ENCODE peak calls at places on chromosomes 5 and 9, in nine cellular contexts. One of them, this sample, is unnamed.

GRCh38 chr9:99762470-99762869 is 59.2 kb upstream of the NR4A3 start:
- DNase-seq in HL-60: no peak
- DNase-seq in heart right ventricle: no peak
- DNase-seq in fibroblast of the aortic adventitia: no peak
- DNase-seq in cardiac fibroblast: no peak
- DNase-seq in endodermal cell: no peak
- DNase-seq in ovary: no peak
- DNase-seq in A549: no peak
- DNase-seq in PC-9: no peak
- DNase-seq in this sample: no peak

GRCh38 chr9:119649205-119649604 is 280.0 kb upstream of the BRINP1 start:
- DNase-seq in endodermal cell: no peak
- DNase-seq in HL-60: no peak
- DNase-seq in cardiac fibroblast: no peak
- DNase-seq in fibroblast of the aortic adventitia: no peak
- DNase-seq in PC-9: no peak
- DNase-seq in heart right ventricle: no peak
- DNase-seq in ovary: no peak
- DNase-seq in A549: no peak
- DNase-seq in this sample: no peak

GRCh38 chr5:96648598-96648997 is 13.6 kb upstream of the CAST start:
- DNase-seq in fibroblast of the aortic adventitia: no peak
- DNase-seq in cardiac fibroblast: no peak
- DNase-seq in heart right ventricle: no peak
- DNase-seq in A549: no peak
- DNase-seq in endodermal cell: no peak
- DNase-seq in HL-60: no peak
- DNase-seq in PC-9: no peak
- DNase-seq in ovary: no peak
- DNase-seq in this sample: no peak

GRCh38 chr5:34790087-34790486 is 48.9 kb upstream of the TTC23L start:
- DNase-seq in cardiac fibroblast: peak; percentile 29
- DNase-seq in A549: no peak
- DNase-seq in fibroblast of the aortic adventitia: peak; percentile 11
- DNase-seq in HL-60: no peak
- DNase-seq in PC-9: no peak
- DNase-seq in endodermal cell: no peak
- DNase-seq in ovary: no peak
- DNase-seq in heart right ventricle: no peak
- DNase-seq in this sample: no peak

GRCh38 chr5:97778451-97778850 is 595.4 kb upstream of the RIOK2 start:
- DNase-seq in fibroblast of the aortic adventitia: no peak
- DNase-seq in PC-9: no peak
- DNase-seq in HL-60: no peak
- DNase-seq in ovary: no peak
- DNase-seq in cardiac fibroblast: no peak
- DNase-seq in heart right ventricle: no peak
- DNase-seq in A549: no peak
- DNase-seq in endodermal cell: no peak
- DNase-seq in this sample: no peak

GRCh38 chr9:85700330-85700729 is 41.4 kb downstream of the AGTPBP1 start:
- DNase-seq in endodermal cell: no peak
- DNase-seq in HL-60: peak; percentile 53
- DNase-seq in fibroblast of the aortic adventitia: no peak
- DNase-seq in cardiac fibroblast: no peak
- DNase-seq in PC-9: no peak
- DNase-seq in ovary: no peak
- DNase-seq in heart right ventricle: no peak
- DNase-seq in A549: no peak
- DNase-seq in this sample: no peak

GRCh38 chr5:73522989-73523388 is 24.7 kb downstream of the BTF3 start:
- DNase-seq in endodermal cell: no peak
- DNase-seq in cardiac fibroblast: no peak
- DNase-seq in fibroblast of the aortic adventitia: no peak
- DNase-seq in PC-9: peak; percentile 72
- DNase-seq in HL-60: no peak
- DNase-seq in ovary: no peak
- DNase-seq in A549: no peak
- DNase-seq in heart right ventricle: no peak
- DNase-seq in this sample: no peak

GRCh38 chr5:81552844-81553569 is 159.1 kb upstream of the ACOT12 start:
- DNase-seq in endodermal cell: no peak
- DNase-seq in cardiac fibroblast: peak; percentile 41
- DNase-seq in PC-9: no peak
- DNase-seq in A549: no peak
- DNase-seq in fibroblast of the aortic adventitia: no peak
- DNase-seq in ovary: no peak
- DNase-seq in HL-60: no peak
- DNase-seq in heart right ventricle: no peak
- DNase-seq in this sample: no peak

GRCh38 chr5:169544264-169544950 is 39.2 kb upstream of the SPDL1 start:
- DNase-seq in ovary: no peak
- DNase-seq in PC-9: no peak
- DNase-seq in fibroblast of the aortic adventitia: no peak
- DNase-seq in endodermal cell: no peak
- DNase-seq in A549: no peak
- DNase-seq in HL-60: no peak
- DNase-seq in cardiac fibroblast: no peak
- DNase-seq in heart right ventricle: no peak
- DNase-seq in this sample: no peak

GRCh38 chr5:1842026-1842819 is 40.5 kb downstream of the IRX4 start:
- DNase-seq in cardiac fibroblast: no peak
- DNase-seq in ovary: no peak
- DNase-seq in heart right ventricle: no peak
- DNase-seq in PC-9: no peak
- DNase-seq in endodermal cell: no peak
- DNase-seq in A549: no peak
- DNase-seq in fibroblast of the aortic adventitia: no peak
- DNase-seq in HL-60: no peak
- DNase-seq in this sample: no peak

GRCh38 chr9:91130796-91131318 is 230.9 kb downstream of the AUH start:
- DNase-seq in A549: no peak
- DNase-seq in heart right ventricle: no peak
- DNase-seq in fibroblast of the aortic adventitia: no peak
- DNase-seq in cardiac fibroblast: no peak
- DNase-seq in ovary: no peak
- DNase-seq in PC-9: no peak
- DNase-seq in endodermal cell: no peak
- DNase-seq in HL-60: no peak
- DNase-seq in this sample: no peak

GRCh38 chr5:165457854-165458481 is 1952.5 kb downstream of the MAT2B start:
- DNase-seq in HL-60: peak; percentile 58
- DNase-seq in ovary: no peak
- DNase-seq in fibroblast of the aortic adventitia: peak; percentile 69
- DNase-seq in A549: no peak
- DNase-seq in endodermal cell: peak; percentile 52
- DNase-seq in cardiac fibroblast: peak; percentile 14
- DNase-seq in PC-9: no peak
- DNase-seq in heart right ventricle: no peak
- DNase-seq in this sample: no peak

GRCh38 chr9:101566904-101567724 is 27.7 kb downstream of the PPP3R2 start:
- DNase-seq in HL-60: peak; percentile 16
- DNase-seq in fibroblast of the aortic adventitia: peak; percentile 39
- DNase-seq in PC-9: no peak
- DNase-seq in endodermal cell: peak; percentile 67
- DNase-seq in A549: peak; percentile 36
- DNase-seq in ovary: no peak
- DNase-seq in heart right ventricle: no peak
- DNase-seq in cardiac fibroblast: peak; percentile 64
- DNase-seq in this sample: peak; percentile 26

DNA sequence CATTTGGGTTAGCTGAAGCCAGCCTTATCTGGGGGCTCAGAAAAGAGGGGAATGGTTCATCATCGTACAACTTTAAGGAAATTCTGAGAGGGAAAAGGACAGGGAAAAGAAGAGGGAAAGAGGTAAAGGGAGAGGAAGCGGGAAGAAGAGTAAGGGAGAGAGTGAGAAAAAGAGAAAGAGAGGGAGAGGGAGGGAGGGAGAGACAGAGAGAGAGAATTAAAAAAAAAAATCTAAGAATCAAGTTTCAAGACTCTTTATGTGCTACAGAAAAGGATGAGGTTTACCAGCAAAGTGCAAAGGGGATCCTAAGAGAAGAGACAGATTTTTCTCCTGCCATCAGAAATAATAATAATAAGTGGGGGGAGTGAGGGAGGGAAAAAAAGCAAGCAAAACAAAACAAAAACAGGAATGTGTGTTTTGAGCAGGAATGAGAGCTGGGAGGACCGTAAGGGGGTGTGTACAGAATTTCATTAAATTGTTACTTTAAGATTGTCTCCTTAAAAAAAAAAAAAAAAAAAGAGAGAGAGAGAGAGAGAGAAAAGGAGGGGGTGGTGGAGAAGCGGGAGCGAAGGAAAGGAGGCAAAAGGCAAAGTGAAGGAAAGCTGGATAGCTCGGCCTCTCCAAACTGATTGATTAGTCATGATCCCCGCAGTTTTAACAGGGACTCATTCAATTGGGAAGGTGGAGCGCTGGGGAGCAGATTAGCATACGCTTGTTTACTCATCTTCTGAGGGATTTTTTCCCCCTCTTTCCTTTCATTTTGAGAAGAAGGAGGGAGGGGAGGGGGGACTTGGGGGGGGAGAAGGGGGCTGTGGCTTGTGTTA is 438 bp upstream of the PAPPA start:
- DNase-seq in fibroblast of the aortic adventitia: peak; percentile 86
- DNase-seq in PC-9: peak; percentile 30
- DNase-seq in endodermal cell: peak; percentile 74
- DNase-seq in heart right ventricle: no peak
- DNase-seq in cardiac fibroblast: peak; percentile 97
- DNase-seq in A549: peak; percentile 76
- DNase-seq in ovary: no peak
- DNase-seq in HL-60: no peak
- DNase-seq in this sample: peak; percentile 50
- H3K4me3 ChIP-seq in fibroblast of the aortic adventitia: peak overlapping the region; percentile 89
- H3K4me3 ChIP-seq in PC-9: peak overlapping the region; percentile 80
- H3K4me3 ChIP-seq in endodermal cell: peak overlapping the region; percentile 68
- H3K4me3 ChIP-seq in heart right ventricle: peak overlapping the region; percentile 60
- H3K4me3 ChIP-seq in cardiac fibroblast: peak overlapping the region; percentile 65
- H3K4me3 ChIP-seq in A549: peak overlapping the region; percentile 87
- H3K4me3 ChIP-seq in ovary: peak overlapping the region; percentile 70
- H3K4me3 ChIP-seq in HL-60: no peak overlapping the region
- H3K4me3 ChIP-seq in this sample: peak overlapping the region; percentile 79

GRCh38 chr9:92807757-92808725 is 43.4 kb upstream of the BICD2 start:
- DNase-seq in PC-9: peak; percentile 2
- DNase-seq in cardiac fibroblast: no peak
- DNase-seq in ovary: no peak
- DNase-seq in fibroblast of the aortic adventitia: no peak
- DNase-seq in endodermal cell: peak; percentile 71
- DNase-seq in HL-60: no peak
- DNase-seq in A549: no peak
- DNase-seq in heart right ventricle: peak; percentile 14
- DNase-seq in this sample: no peak
- H3K4me3 ChIP-seq in PC-9: peak overlapping the region; percentile 53
- H3K4me3 ChIP-seq in cardiac fibroblast: no peak overlapping the region
- H3K4me3 ChIP-seq in ovary: no peak overlapping the region
- H3K4me3 ChIP-seq in fibroblast of the aortic adventitia: no peak overlapping the region
- H3K4me3 ChIP-seq in endodermal cell: no peak overlapping the region
- H3K4me3 ChIP-seq in HL-60: no peak overlapping the region
- H3K4me3 ChIP-seq in A549: peak overlapping the region; percentile 39
- H3K4me3 ChIP-seq in heart right ventricle: peak overlapping the region; percentile 31
- H3K4me3 ChIP-seq in this sample: no peak overlapping the region

DNA sequence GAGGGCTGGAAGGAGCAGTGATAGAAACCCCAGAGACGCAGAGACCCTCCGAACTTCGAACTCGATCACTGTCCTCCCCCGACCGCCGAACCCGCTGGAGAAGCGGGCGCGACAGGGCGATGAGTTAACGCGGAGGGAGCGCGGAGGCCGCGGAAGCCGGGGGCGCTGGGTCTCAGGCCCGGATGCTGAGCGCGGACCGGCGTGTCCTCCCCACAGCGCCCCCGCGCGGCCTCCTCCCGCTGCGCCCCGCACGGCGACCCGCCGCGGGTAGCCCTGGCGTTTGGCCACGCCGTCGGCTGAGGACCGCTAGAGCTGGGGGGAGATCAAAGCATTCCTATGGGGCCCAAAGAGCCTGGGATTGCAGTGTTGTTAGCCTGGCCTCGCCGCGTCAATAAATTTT is 7.7 kb upstream of the DMRT2 start:
- DNase-seq in PC-9: no peak
- DNase-seq in cardiac fibroblast: no peak
- DNase-seq in HL-60: no peak
- DNase-seq in ovary: no peak
- DNase-seq in A549: no peak
- DNase-seq in endodermal cell: peak; percentile 63
- DNase-seq in fibroblast of the aortic adventitia: no peak
- DNase-seq in heart right ventricle: no peak
- DNase-seq in this sample: no peak
- H3K4me3 ChIP-seq in PC-9: no peak overlapping the region
- H3K4me3 ChIP-seq in cardiac fibroblast: no peak overlapping the region
- H3K4me3 ChIP-seq in HL-60: no peak overlapping the region
- H3K4me3 ChIP-seq in ovary: no peak overlapping the region
- H3K4me3 ChIP-seq in A549: no peak overlapping the region
- H3K4me3 ChIP-seq in endodermal cell: peak overlapping the region; percentile 78
- H3K4me3 ChIP-seq in fibroblast of the aortic adventitia: no peak overlapping the region
- H3K4me3 ChIP-seq in heart right ventricle: peak overlapping the region; percentile 24
- H3K4me3 ChIP-seq in this sample: no peak overlapping the region

DNA sequence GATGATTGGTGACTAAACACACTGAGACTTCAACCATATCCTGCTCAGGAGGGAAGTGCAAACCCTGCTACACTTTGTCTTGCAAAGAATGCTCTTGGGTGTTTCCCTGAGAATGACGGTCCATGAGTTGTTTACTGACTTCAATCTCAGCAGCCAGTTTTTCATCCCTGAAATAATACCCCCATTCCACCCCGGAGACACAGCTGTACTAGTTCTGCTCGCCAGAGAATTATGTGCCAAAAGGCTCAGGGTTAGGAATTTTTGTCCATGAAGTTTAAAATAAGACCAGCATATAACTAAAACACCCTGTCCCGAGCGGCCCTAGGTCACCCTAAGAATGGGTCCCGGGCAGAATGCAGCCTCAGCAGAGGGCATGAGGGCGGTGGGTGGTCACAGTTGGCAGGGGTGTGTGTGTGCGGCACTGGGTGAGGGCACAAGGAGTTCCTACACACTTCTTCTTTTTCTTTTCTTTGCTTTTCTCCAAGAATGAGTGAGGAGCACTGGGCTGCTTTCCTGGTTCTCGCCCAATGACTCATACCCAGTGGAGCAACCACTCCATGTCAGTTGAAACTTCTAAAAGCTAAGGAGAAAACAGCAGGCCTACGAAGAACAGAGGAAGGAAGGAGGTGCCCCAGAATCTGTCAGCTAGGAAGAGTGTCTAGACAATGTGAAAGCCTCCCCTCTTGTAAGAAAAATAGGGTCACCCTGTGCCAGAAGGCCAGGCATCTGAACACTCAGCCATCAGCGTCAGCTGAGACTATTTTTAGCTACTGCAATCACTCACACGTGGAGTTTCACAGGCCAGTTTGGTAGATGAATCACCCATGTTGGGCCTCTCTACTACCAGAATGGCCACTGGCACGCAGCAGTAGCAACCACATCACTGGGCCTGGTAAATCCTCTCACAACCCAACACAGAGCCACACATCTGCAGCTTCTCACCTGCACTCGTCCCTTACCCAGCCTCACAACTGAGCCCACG is 105.9 kb downstream of the DPYSL3 start:
- DNase-seq in fibroblast of the aortic adventitia: peak; percentile 100
- DNase-seq in PC-9: peak; percentile 11
- DNase-seq in ovary: peak; percentile 55
- DNase-seq in heart right ventricle: peak; percentile 40
- DNase-seq in HL-60: peak; percentile 60
- DNase-seq in endodermal cell: no peak
- DNase-seq in A549: peak; percentile 48
- DNase-seq in cardiac fibroblast: peak; percentile 98
- DNase-seq in this sample: peak; percentile 95
- H3K4me3 ChIP-seq in fibroblast of the aortic adventitia: peak overlapping the region; percentile 29
- H3K4me3 ChIP-seq in PC-9: no peak overlapping the region
- H3K4me3 ChIP-seq in ovary: no peak overlapping the region
- H3K4me3 ChIP-seq in heart right ventricle: no peak overlapping the region
- H3K4me3 ChIP-seq in HL-60: no peak overlapping the region
- H3K4me3 ChIP-seq in endodermal cell: no peak overlapping the region
- H3K4me3 ChIP-seq in A549: no peak overlapping the region
- H3K4me3 ChIP-seq in cardiac fibroblast: no peak overlapping the region
- H3K4me3 ChIP-seq in this sample: no peak overlapping the region